ENCODE peak calls at places on chromosomes 5 and 9, in six cellular contexts. B is activated naive CD4-positive, alpha-beta T cell treated with Interleukin-2 at 50 U/mL for 16 hours; G is endothelial cell; H is activated CD4-positive, CD25-positive, alpha-beta regulatory T cell treated with anti-CD3 and anti-CD28 coated beads, Interleukin-2, amount 50 U/mL, for 72 hours; F is OCI-LY7; O is stimulated activated CD4-positive, alpha-beta T cell treated with anti-CD3 and anti-CD28 coated beads, Interleukin-2, amount 100 ng/mL, for 48 hours. W is an unnamed sample.

GRCh38 chr9:126869368-126869767 is 8.9 kb downstream of the ZBTB34 start:
- DNase-seq in F (no peak), B (no peak), G (no peak), O (no peak), H (no peak), W (no peak)

GRCh38 chr9:109087795-109088194 is 32.0 kb downstream of the TMEM245 start:
- DNase-seq in F (no peak), H (no peak), O (no peak), G (no peak), B (no peak), W (no peak)

GRCh38 chr9:3698531-3698930 is 172.7 kb upstream of the RFX3 start:
- DNase-seq in F (no peak), G (no peak), B (no peak), H (no peak), O (no peak), W (no peak)

GRCh38 chr9:95336281-95336680 is 18.8 kb upstream of the FANCC start:
- DNase-seq in F (peak; percentile 24), O (no peak), H (peak; percentile 41), B (peak; percentile 19), G (no peak), W (peak; percentile 71)

GRCh38 chr5:136143763-136144162 is 11.1 kb downstream of the SMAD5 start:
- DNase-seq in B (no peak), G (no peak), O (no peak), F (no peak), H (no peak), W (no peak)

GRCh38 chr9:16687678-16688369 is 182.6 kb downstream of the BNC2 start:
- DNase-seq in F (no peak), O (no peak), H (no peak), B (no peak), G (no peak), W (no peak)

GRCh38 chr5:59698207-59698606 is 195.3 kb downstream of the PDE4D start:
- DNase-seq in O (no peak), H (no peak), F (no peak), G (no peak), B (no peak), W (no peak)

GRCh38 chr5:2700876-2701275 is 50.6 kb downstream of the IRX2 start:
- DNase-seq in F (no peak), B (no peak), H (no peak), G (no peak), O (no peak), W (no peak)

GRCh38 chr5:15579193-15579990 is 79.4 kb downstream of the FBXL7 start:
- DNase-seq in F (no peak), B (no peak), G (no peak), O (no peak), H (no peak), W (no peak)

GRCh38 chr5:60366489-60366888 is 333.5 kb downstream of the DEPDC1B start:
- DNase-seq in O (no peak), H (no peak), G (no peak), B (no peak), F (no peak), W (no peak)

GRCh38 chr5:59826996-59827395 is 66.5 kb downstream of the PDE4D start:
- DNase-seq in F (no peak), O (no peak), G (no peak), H (no peak), B (no peak), W (no peak)

GRCh38 chr9:108704156-108704852 is 151.5 kb downstream of the ACTL7B start:
- DNase-seq in O (no peak), G (no peak), H (no peak), B (no peak), F (no peak), W (no peak)

GRCh38 chr9:124593080-124594058 is 86.2 kb upstream of the NR5A1 start:
- DNase-seq in G (peak; percentile 27), F (no peak), H (no peak), O (no peak), B (no peak), W (no peak)

GRCh38 chr9:109817846-109818472 is 38.0 kb downstream of the PALM2AKAP2 start:
- DNase-seq in H (no peak), G (peak; percentile 77), O (peak; percentile 59), B (peak; percentile 2), F (peak; percentile 76), W (no peak)

GRCh38 chr9:130336027-130336595 is 70.6 kb downstream of the HMCN2 start:
- DNase-seq in B (no peak), G (no peak), O (no peak), H (no peak), F (no peak), W (no peak)

GRCh38 chr5:13567819-13568218 is 376.7 kb downstream of the DNAH5 start:
- DNase-seq in H (no peak), F (no peak), B (no peak), O (no peak), G (no peak), W (no peak)

GRCh38 chr9:109781541-109782197 is 1.7 kb downstream of the PALM2AKAP2 start:
- DNase-seq in F (no peak), O (no peak), H (no peak), B (no peak), G (no peak), W (no peak)

GRCh38 chr9:136403538-136403914 is 3.6 kb upstream of the SNAPC4 start:
- DNase-seq in F (no peak), H (peak; percentile 68), O (peak; percentile 55), B (peak; percentile 82), G (no peak), W (peak; percentile 92)